ENCODE peak calls at places on chromosomes 11 and 22, in nine cellular contexts. M, N, Y, C, S, A, H, I and D are unnamed samples.

GRCh38 chr11:11169715-11170351 is 183.2 kb downstream of the CSNK2A3 start:
- DNase-seq in C (no peak), M (no peak), Y (no peak), A (no peak), H (no peak), S (no peak), I (no peak), N (no peak), D (no peak)

GRCh38 chr22:30782613-30783012 is 87.9 kb downstream of the OSBP2 start:
- DNase-seq in H (no peak), S (no peak), A (no peak), Y (no peak), N (no peak), M (no peak), I (no peak), C (no peak), D (no peak)

GRCh38 chr11:1759151-1759850 is 4.4 kb downstream of the CTSD start:
- DNase-seq in Y (no peak), N (no peak), M (no peak), A (no peak), H (no peak), S (no peak), C (no peak), I (no peak), D (no peak)

GRCh38 chr22:37267128-37267587 is 15.2 kb upstream of the CYTH4 start:
- DNase-seq in N (peak; percentile 91), C (peak; percentile 26), I (peak; percentile 55), M (peak; percentile 91), H (peak; percentile 48), S (no peak), Y (no peak), A (peak; percentile 43), D (peak; percentile 69)

GRCh38 chr22:45163074-45163416 is 680 bp upstream of the NUP50 start:
- DNase-seq in M (no peak), C (peak; percentile 8), A (no peak), H (no peak), N (peak; percentile 57), S (no peak), I (peak; percentile 26), Y (no peak), D (peak; percentile 11)

GRCh38 chr22:45779351-45779750 is 107.7 kb downstream of the ATXN10 start:
- DNase-seq in Y (no peak), I (no peak), A (no peak), M (no peak), C (no peak), S (no peak), N (no peak), H (no peak), D (no peak)

GRCh38 chr11:107591446-107592236 is 694 bp downstream of the ELMOD1 start:
- DNase-seq in S (no peak), I (no peak), Y (no peak), C (peak; percentile 10), N (peak; percentile 68), M (peak; percentile 79), A (no peak), H (no peak), D (no peak)

GRCh38 chr11:7019500-7020182 is 505 bp downstream of the ZNF214 start:
- DNase-seq in Y (no peak), A (peak; percentile 31), S (no peak), H (no peak), I (peak; percentile 14), N (no peak), M (no peak), C (no peak), D (no peak)

GRCh38 chr11:116104480-116105174 is 600.4 kb upstream of the CADM1 start:
- DNase-seq in I (no peak), C (no peak), Y (peak; percentile 55), M (peak; percentile 42), H (no peak), N (no peak), A (no peak), S (no peak), D (no peak)

GRCh38 chr22:30821381-30821780 is 126.7 kb downstream of the OSBP2 start:
- DNase-seq in N (no peak), M (no peak), Y (no peak), S (no peak), I (no peak), A (no peak), H (no peak), C (no peak), D (no peak)

GRCh38 chr11:111417766-111418435 is 38.8 kb upstream of the POU2AF1 start:
- DNase-seq in I (peak; percentile 68), A (no peak), C (no peak), M (peak; percentile 24), S (no peak), H (no peak), N (no peak), Y (no peak), D (no peak)

DNA sequence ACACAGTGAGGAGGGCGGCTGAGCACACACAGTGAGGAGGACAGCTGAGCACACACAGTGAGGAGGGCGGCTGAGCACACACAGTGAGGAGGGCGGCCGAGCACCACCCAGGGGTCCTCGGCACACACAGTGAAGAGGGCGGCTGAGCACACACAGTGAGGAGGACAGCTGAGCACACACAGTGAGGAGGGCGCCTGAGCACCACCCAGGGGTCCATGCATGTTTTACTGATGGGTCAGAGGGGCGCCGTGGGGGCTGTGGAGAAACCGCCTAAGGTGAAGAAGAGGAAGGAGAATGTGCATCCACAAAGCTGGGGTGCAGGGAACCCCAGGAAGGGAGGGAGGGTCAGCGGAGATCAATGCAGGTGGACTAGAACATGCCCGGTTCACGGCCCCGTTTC is 461.8 kb downstream of the BRD1 start:
- DNase-seq in S (no peak), H (no peak), M (no peak), C (no peak), N (no peak), I (no peak), Y (peak; percentile 64), A (no peak), D (no peak)
- H3K9me3 ChIP-seq in S (no peaks in the 10 kb centered on the region), H (peaks cover 3% of the 10 kb centered on the region), M (no peaks in the 10 kb centered on the region), C (no peaks in the 10 kb centered on the region), N (no peaks in the 10 kb centered on the region), I (no peaks in the 10 kb centered on the region), Y (no peaks in the 10 kb centered on the region), A (no peaks in the 10 kb centered on the region), D (no peaks in the 10 kb centered on the region)

DNA sequence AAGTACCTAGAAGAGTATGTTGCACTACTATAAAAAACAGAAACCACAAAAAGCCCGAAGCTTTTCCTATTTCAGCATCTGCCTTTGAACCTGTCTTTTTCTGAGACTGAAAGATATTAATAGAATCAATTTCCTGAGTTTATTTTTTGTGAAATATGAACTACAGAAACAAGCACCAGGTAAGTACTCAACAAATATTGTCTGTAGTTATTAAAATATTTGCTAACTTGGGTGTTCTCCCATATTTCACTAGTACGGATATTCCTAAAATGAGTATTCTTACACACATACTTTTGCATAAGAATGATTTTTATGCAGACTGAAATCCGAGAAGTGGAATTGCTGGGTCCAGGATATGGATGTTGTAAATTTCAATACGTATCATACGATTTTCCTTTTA is 188.0 kb downstream of the OR4C45 start:
- DNase-seq in Y (no peak), M (no peak), N (no peak), S (no peak), I (no peak), C (no peak), H (no peak), A (no peak), D (no peak)
- H3K9me3 ChIP-seq in Y (no peaks in the 10 kb centered on the region), M (peaks cover 47% of the 10 kb centered on the region), N (no peaks in the 10 kb centered on the region), S (peaks cover 12% of the 10 kb centered on the region), I (peaks cover 8% of the 10 kb centered on the region), C (peaks cover 4% of the 10 kb centered on the region), H (no peaks in the 10 kb centered on the region), A (no peaks in the 10 kb centered on the region), D (no peaks in the 10 kb centered on the region)

GRCh38 chr22:47201996-47202818 is 439.8 kb downstream of the TBC1D22A start:
- DNase-seq in C (no peak), Y (no peak), N (no peak), I (no peak), H (no peak), A (no peak), M (peak; percentile 17), S (no peak), D (no peak)
- H3K9me3 ChIP-seq in C (no peaks in the 10 kb centered on the region), Y (no peaks in the 10 kb centered on the region), N (no peaks in the 10 kb centered on the region), I (no peaks in the 10 kb centered on the region), H (no peaks in the 10 kb centered on the region), A (no peaks in the 10 kb centered on the region), M (peaks cover 15% of the 10 kb centered on the region), S (no peaks in the 10 kb centered on the region), D (no peaks in the 10 kb centered on the region)

GRCh38 chr11:37089439-37089838 is 491.4 kb upstream of the RAG2 start:
- DNase-seq in N (peak; percentile 4), A (no peak), I (no peak), S (no peak), Y (no peak), H (no peak), M (no peak), C (no peak), D (no peak)
- H3K9me3 ChIP-seq in N (no peaks in the 10 kb centered on the region), A (no peaks in the 10 kb centered on the region), I (no peaks in the 10 kb centered on the region), S (peaks cover 6% of the 10 kb centered on the region), Y (no peaks in the 10 kb centered on the region), H (no peaks in the 10 kb centered on the region), M (no peaks in the 10 kb centered on the region), C (no peaks in the 10 kb centered on the region), D (no peaks in the 10 kb centered on the region)

GRCh38 chr22:49014227-49015201 is 813.2 kb downstream of the BRD1 start:
- DNase-seq in I (no peak), S (no peak), H (no peak), N (peak; percentile 11), Y (peak; percentile 93), M (peak; percentile 23), C (no peak), A (no peak), D (no peak)

GRCh38 chr22:49015459-49015858 is 812.2 kb downstream of the BRD1 start:
- DNase-seq in A (no peak), I (no peak), Y (peak; percentile 91), S (no peak), C (no peak), H (no peak), M (peak; percentile 36), N (peak; percentile 25), D (no peak)

GRCh38 chr22:49016909-49017768 is 810.5 kb downstream of the BRD1 start:
- DNase-seq in C (no peak), N (no peak), S (no peak), I (no peak), Y (peak; percentile 79), M (peak; percentile 37), A (peak; percentile 61), H (no peak), D (no peak)

GRCh38 chr22:49017769-49018330 is 809.8 kb downstream of the BRD1 start:
- DNase-seq in I (no peak), H (no peak), Y (peak; percentile 87), S (no peak), M (peak; percentile 37), C (no peak), A (no peak), N (peak; percentile 10), D (no peak)

GRCh38 chr22:49015993-49016908 is 811.4 kb downstream of the BRD1 start:
- DNase-seq in M (peak; percentile 39), A (peak; percentile 63), C (no peak), N (peak; percentile 34), S (no peak), I (no peak), Y (peak; percentile 88), H (no peak), D (no peak)
- H3K9me3 ChIP-seq in M (no peaks in the 10 kb centered on the region), A (no peaks in the 10 kb centered on the region), C (no peaks in the 10 kb centered on the region), N (no peaks in the 10 kb centered on the region), S (no peaks in the 10 kb centered on the region), I (no peaks in the 10 kb centered on the region), Y (no peaks in the 10 kb centered on the region), H (no peaks in the 10 kb centered on the region), D (no peaks in the 10 kb centered on the region)

GRCh38 chr11:127674754-127675153 is 674.2 kb upstream of the KIRREL3 start:
- DNase-seq in A (no peak), I (no peak), Y (no peak), C (no peak), S (no peak), N (no peak), M (no peak), H (no peak), D (no peak)
- H3K9me3 ChIP-seq in A (no peaks in the 10 kb centered on the region), I (no peaks in the 10 kb centered on the region), Y (no peaks in the 10 kb centered on the region), C (no peaks in the 10 kb centered on the region), S (peaks cover 22% of the 10 kb centered on the region), N (no peaks in the 10 kb centered on the region), M (no peaks in the 10 kb centered on the region), H (no peaks in the 10 kb centered on the region), D (no peaks in the 10 kb centered on the region)